ENCODE peak calls at places on chromosomes 6 and 20, in seven cellular contexts. G is GM04503, A is GM12865, B is erythroblast, D is pancreas, R is ecto neural progenitor cell, U is iris pigment epithelial cell. L is an unnamed sample.

GRCh38 chr6:166955121-166955864 is 1.1 kb downstream of the RNASET2 start:
- DNase-seq in G (no peak), A (peak), B (peak), D (no peak), R (peak), U (no peak), L (no peak)

GRCh38 chr6:124688369-124688768 is 273.9 kb upstream of the RNF217 start:
- DNase-seq in G (no peak), A (no peak), B (no peak), D (no peak), R (no peak), U (peak), L (no peak)

GRCh38 chr20:37758332-37758731 is 64.5 kb downstream of the CTNNBL1 start:
- DNase-seq in G (no peak), A (peak), B (peak), D (no peak), R (peak), U (no peak), L (no peak)

GRCh38 chr20:60863548-60863947 is 388.5 kb upstream of the CDH4 start:
- DNase-seq in G (no peak), A (no peak), B (no peak), D (no peak), R (no peak), U (no peak), L (no peak)

GRCh38 chr20:59811681-59812171 is 121.7 kb downstream of the SYCP2 start:
- DNase-seq in G (no peak), A (no peak), B (no peak), D (no peak), R (peak), U (no peak), L (no peak)

GRCh38 chr20:60352580-60352979 is 394.4 kb downstream of the CDH26 start:
- DNase-seq in G (no peak), A (no peak), B (no peak), D (no peak), R (no peak), U (no peak), L (no peak)

GRCh38 chr20:64217539-64217938 is 38.0 kb upstream of the PCMTD2 start:
- DNase-seq in G (no peak), A (no peak), B (peak), D (no peak), R (no peak), U (no peak), L (no peak)

GRCh38 chr6:90701146-90701781 is 114.4 kb upstream of the MAP3K7 start:
- DNase-seq in G (no peak), A (peak), B (no peak), D (no peak), R (no peak), U (no peak), L (no peak)

GRCh38 chr20:7159903-7160302 is 392.4 kb downstream of the BMP2 start:
- DNase-seq in G (no peak), A (no peak), B (no peak), D (no peak), R (no peak), U (peak), L (no peak)

GRCh38 chr6:81241717-81242116 is 510.8 kb downstream of the TENT5A start:
- DNase-seq in G (peak), A (peak), B (no peak), D (no peak), R (no peak), U (peak), L (peak)